ENCODE peak calls at places on chromosomes 3 and 15, in seven cellular contexts. A is NB4, C is MM.1S, N is K562, X is AG09309, G is cardiac fibroblast, T is adrenal gland. F is an unnamed sample.

GRCh38 chr3:183981990-183982658 is 35.6 kb downstream of the ABCC5 start:
- DNase-seq in G (no peak), T (no peak), N (no peak), A (no peak), X (no peak), C (no peak), F (no peak)

GRCh38 chr15:39495871-39496459 is 84.9 kb upstream of the THBS1 start:
- DNase-seq in C (no peak), N (no peak), A (no peak), T (no peak), G (peak; percentile 68), X (no peak), F (no peak)

GRCh38 chr3:16048435-16049318 is 125.8 kb upstream of the GALNT15 start:
- DNase-seq in A (peak; percentile 65), N (peak; percentile 75), C (peak; percentile 67), X (no peak), T (peak; percentile 61), G (peak; percentile 88), F (no peak)

GRCh38 chr3:27483117-27484001 is 825 bp downstream of the SLC4A7 start:
- DNase-seq in G (peak; percentile 81), T (peak; percentile 61), X (peak; percentile 53), C (peak; percentile 58), N (peak; percentile 11), A (peak; percentile 82), F (peak; percentile 42)

GRCh38 chr3:42161050-42161935 is 70.1 kb downstream of the TRAK1 start:
- DNase-seq in T (no peak), X (no peak), G (peak; percentile 35), A (no peak), C (no peak), N (no peak), F (no peak)

GRCh38 chr3:194019766-194020165 is 116.2 kb upstream of the HES1 start:
- DNase-seq in X (no peak), T (no peak), G (no peak), N (no peak), C (no peak), A (no peak), F (no peak)

GRCh38 chr3:112477891-112478290 is 21.4 kb downstream of the BTLA start:
- DNase-seq in G (no peak), X (no peak), T (no peak), N (no peak), C (no peak), A (peak; percentile 59), F (no peak)

GRCh38 chr3:128882709-128883108 is 3.3 kb downstream of the ACAD9 start:
- DNase-seq in C (no peak), A (no peak), T (no peak), N (no peak), X (no peak), G (no peak), F (no peak)

GRCh38 chr3:12345141-12345561 is 56.3 kb downstream of the PPARG start:
- DNase-seq in N (no peak), T (no peak), X (no peak), C (no peak), G (peak; percentile 84), A (no peak), F (no peak)

GRCh38 chr3:17935217-17935616 is 192.8 kb upstream of the TBC1D5 start:
- DNase-seq in X (no peak), T (peak; percentile 15), C (no peak), G (peak; percentile 9), A (no peak), N (no peak), F (no peak)

GRCh38 chr3:136343873-136344281 is 93.7 kb downstream of the PCCB start:
- DNase-seq in X (peak; percentile 89), C (no peak), T (peak; percentile 96), A (no peak), G (peak; percentile 90), N (peak; percentile 67), F (peak; percentile 84)

GRCh38 chr3:157125101-157125500 is 34.8 kb downstream of the CCNL1 start:
- DNase-seq in G (no peak), N (no peak), A (no peak), C (no peak), T (no peak), X (no peak), F (no peak)

GRCh38 chr3:143612541-143612940 is 235.7 kb downstream of the SLC9A9 start:
- DNase-seq in C (no peak), T (no peak), N (no peak), A (no peak), G (no peak), X (no peak), F (no peak)

GRCh38 chr3:19946832-19947548 is at the start of gene RAB5A:
- DNase-seq in C (peak; percentile 98), G (peak; percentile 99), T (peak; percentile 99), A (peak; percentile 99), X (peak; percentile 89), N (peak; percentile 98), F (peak; percentile 97)
- TF ChIP-seq CTCF in C (no peak), G (no peak), T (no peak), A (no peak), X (no peak), N (no peak), F (no peak)

GRCh38 chr3:191051037-191051436 is 148.0 kb upstream of the OSTN start:
- DNase-seq in G (peak; percentile 50), N (no peak), T (no peak), C (peak; percentile 64), A (peak; percentile 26), X (no peak), F (no peak)
- TF ChIP-seq CTCF in G (peak; percentile 18), N (no peak), T (peak; percentile 52), C (peak; percentile 62), A (no peak), X (peak; percentile 42), F (peak; percentile 30)

GRCh38 chr3:186551387-186551786 is 7.2 kb upstream of the CRYGS start:
- DNase-seq in X (no peak), G (no peak), N (no peak), A (no peak), T (no peak), C (no peak), F (no peak)
- TF ChIP-seq CTCF in X (no peak), G (no peak), N (no peak), A (no peak), T (no peak), C (no peak), F (no peak)

DNA sequence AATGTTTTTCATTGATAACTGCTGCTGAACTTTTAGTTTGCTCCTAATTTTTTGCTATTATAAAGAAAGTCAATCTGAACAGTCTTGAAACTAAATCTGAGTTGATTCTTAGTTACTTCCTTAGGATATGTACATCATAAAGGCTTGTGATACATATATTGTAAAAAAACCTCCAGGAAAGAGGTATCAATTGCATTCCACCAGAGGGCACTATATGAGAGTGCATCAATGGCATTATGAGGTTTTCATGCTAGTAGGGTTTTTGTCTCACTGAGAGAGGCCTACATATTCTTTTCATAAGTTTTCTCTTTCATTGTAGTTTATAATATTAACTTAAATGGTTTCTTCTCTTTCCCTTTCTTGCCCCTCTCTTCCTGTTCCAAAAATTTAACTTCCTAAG is 46.9 kb downstream of the PIK3R4 start:
- DNase-seq in C (peak; percentile 39), A (peak; percentile 57), G (peak; percentile 35), X (no peak), T (no peak), N (peak; percentile 26), F (no peak)
- TF ChIP-seq CTCF in C (peak; percentile 54), A (peak; percentile 50), G (peak; percentile 42), X (peak; percentile 39), T (peak; percentile 15), N (peak; percentile 25), F (no peak)

DNA sequence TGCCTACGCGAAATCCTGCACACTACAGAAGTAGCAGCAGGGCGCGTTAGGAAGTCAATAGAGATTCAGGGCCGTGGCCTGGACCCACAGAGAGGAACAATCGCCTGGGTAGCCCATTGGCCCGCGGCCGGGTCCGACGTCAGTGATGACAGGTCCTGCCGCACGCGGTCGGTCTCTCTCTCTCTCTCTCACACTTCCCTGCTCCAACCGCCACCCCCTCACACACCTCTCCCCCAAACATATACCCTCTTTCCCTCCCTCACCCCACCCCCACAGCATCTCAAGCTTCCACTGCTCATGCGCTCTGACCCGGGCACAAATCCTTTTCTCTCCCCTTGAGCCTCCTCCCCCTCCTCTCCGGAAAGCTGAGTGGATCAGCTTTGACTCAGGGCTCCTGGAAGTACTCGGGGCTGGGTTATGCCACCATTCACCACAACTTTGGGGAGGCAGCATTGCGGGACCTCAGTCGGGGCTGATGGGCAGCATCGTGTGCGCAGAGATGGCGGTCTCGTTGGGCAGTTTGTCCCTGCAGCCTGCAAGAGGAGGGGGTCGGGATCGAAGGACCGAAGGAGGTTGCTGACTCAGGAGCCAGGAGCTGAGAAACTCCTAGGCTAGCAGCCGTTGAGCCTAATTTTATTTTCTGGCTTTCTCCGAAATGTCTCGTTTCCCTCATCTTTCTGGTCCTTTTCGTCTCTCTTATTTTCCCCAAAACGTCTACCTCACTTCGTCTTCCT is 9.0 kb downstream of the ZIC4 start:
- DNase-seq in G (no peak), N (no peak), A (no peak), C (no peak), X (no peak), T (no peak), F (no peak)
- TF ChIP-seq CTCF in G (no peak), N (no peak), A (no peak), C (no peak), X (peak; percentile 8), T (no peak), F (no peak)

DNA sequence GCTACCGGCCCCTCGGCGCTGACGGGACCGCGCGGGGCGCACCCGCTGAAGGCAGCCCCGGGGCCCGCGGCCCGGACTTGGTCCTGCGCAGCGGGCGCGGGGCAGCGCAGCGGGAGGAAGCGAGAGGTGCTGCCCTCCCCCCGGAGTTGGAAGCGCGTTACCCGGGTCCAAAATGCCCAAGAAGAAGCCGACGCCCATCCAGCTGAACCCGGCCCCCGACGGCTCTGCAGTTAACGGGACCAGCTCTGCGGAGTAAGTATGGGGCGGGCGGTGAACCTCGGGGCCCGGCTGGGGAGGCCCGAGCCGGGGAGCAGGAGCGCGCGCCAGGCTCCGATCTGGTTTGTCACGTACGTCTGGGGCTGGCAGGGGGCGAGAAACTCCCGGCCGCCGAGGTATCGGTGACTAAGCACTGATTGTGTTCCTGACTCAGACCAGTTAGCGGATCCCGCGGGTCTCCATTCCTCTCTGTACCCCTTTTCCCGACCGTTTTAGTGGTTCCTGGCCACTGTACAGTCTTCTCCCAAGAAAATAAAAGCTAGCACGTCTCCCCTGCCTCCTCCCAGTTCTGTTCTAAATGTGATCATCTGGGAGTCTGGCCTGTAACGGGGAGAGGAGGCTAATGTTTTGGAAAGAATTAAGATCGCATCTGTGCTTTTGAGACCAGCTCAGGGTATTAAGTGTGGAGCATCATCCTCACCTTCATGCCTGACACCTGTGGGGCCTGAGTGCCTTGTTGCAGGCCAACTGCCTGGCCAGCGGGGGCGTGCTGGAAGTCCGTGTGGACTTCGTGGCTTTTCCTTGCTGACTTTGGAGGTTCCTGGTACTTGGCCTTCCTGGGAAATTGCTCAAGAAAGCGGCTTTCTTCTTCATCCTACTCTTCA is 704 bp downstream of the MAP2K1 start:
- DNase-seq in T (peak; percentile 85), X (peak; percentile 20), G (peak; percentile 69), C (peak; percentile 49), A (peak; percentile 74), N (peak; percentile 61), F (peak; percentile 62)
- TF ChIP-seq CTCF in T (peak; percentile 25), X (peak; percentile 46), G (peak; percentile 57), C (peak; percentile 58), A (no peak), N (peak; percentile 46), F (no peak)